ENCODE peak calls at places on chromosomes 4 and X, in four cellular contexts. A, P, D and Z are unnamed samples.

GRCh38 chr4:128757712-128758111 is 51.8 kb upstream of the JADE1 start:
- DNase-seq in A (no peak), P (peak; percentile 75), D (no peak), Z (peak; percentile 3)

GRCh38 chrX:104833401-104833800 is 267.4 kb downstream of the IL1RAPL2 start:
- DNase-seq in A (peak; percentile 87), P (no peak), D (no peak), Z (peak; percentile 2)

GRCh38 chr4:68152411-68152810 is 22.7 kb upstream of the TMPRSS11F start:
- DNase-seq in A (no peak), P (no peak), D (peak; percentile 98), Z (no peak)

GRCh38 chr4:44684648-44685047 is 6.4 kb downstream of the GUF1 start:
- DNase-seq in A (no peak), P (no peak), D (no peak), Z (no peak)

GRCh38 chrX:147911192-147912022 is at the start of gene FMR1:
- DNase-seq in A (peak; percentile 86), P (peak; percentile 97), D (peak; percentile 74), Z (peak; percentile 86)

GRCh38 chr4:104491826-104492771 is 2.6 kb downstream of the CXXC4 start:
- DNase-seq in A (no peak), P (no peak), D (peak; percentile 44), Z (no peak)

GRCh38 chr4:107520368-107520767 is 199.7 kb downstream of the PAPSS1 start:
- DNase-seq in A (no peak), P (no peak), D (no peak), Z (no peak)

GRCh38 chr4:42490015-42490414 is 92.7 kb downstream of the SHISA3 start:
- DNase-seq in A (no peak), P (no peak), D (no peak), Z (no peak)

GRCh38 chr4:96293806-96294205 is 453.9 kb downstream of the PDHA2 start:
- DNase-seq in A (no peak), P (no peak), D (peak; percentile 3), Z (no peak)

GRCh38 chr4:109414938-109415337 is 18.7 kb upstream of the SEC24B start:
- DNase-seq in A (no peak), P (no peak), D (no peak), Z (peak; percentile 28)

GRCh38 chrX:23737413-23737812 is 5.7 kb downstream of the ACOT9 start:
- DNase-seq in A (peak; percentile 47), P (no peak), D (peak; percentile 23), Z (peak; percentile 30)

GRCh38 chr4:101271516-101271915 is 75.8 kb downstream of the PPP3CA start:
- DNase-seq in A (peak; percentile 21), P (no peak), D (no peak), Z (no peak)

GRCh38 chr4:173835863-173836262 is 305.8 kb upstream of the HAND2 start:
- DNase-seq in A (peak; percentile 67), P (peak; percentile 70), D (peak; percentile 11), Z (peak; percentile 16)

GRCh38 chr4:182083681-182084410 is 159.4 kb upstream of the TENM3 start:
- DNase-seq in A (no peak), P (no peak), D (no peak), Z (no peak)

GRCh38 chr4:103046416-103047290 is 27.1 kb upstream of the SLC9B1 start:
- DNase-seq in A (peak; percentile 60), P (no peak), D (peak; percentile 51), Z (peak; percentile 42)

GRCh38 chr4:147821555-147821954 is 89.7 kb downstream of the ARHGAP10 start:
- DNase-seq in A (no peak), P (no peak), D (peak; percentile 56), Z (no peak)

GRCh38 chr4:152501846-152502536 is 33.9 kb downstream of the FBXW7 start:
- DNase-seq in A (peak; percentile 38), P (no peak), D (peak; percentile 27), Z (peak; percentile 16)

GRCh38 chr4:138576684-138577083 is 334.5 kb upstream of the SLC7A11 start:
- DNase-seq in A (peak; percentile 48), P (no peak), D (peak; percentile 60), Z (peak; percentile 32)

GRCh38 chrX:97011540-97011939 is 127.8 kb downstream of the RPA4 start:
- DNase-seq in A (no peak), P (peak; percentile 58), D (no peak), Z (no peak)

GRCh38 chrX:97021680-97022079 is 138.0 kb downstream of the RPA4 start:
- DNase-seq in A (peak; percentile 10), P (no peak), D (peak; percentile 61), Z (no peak)

GRCh38 chrX:97016106-97016505 is 132.4 kb downstream of the RPA4 start:
- DNase-seq in A (peak; percentile 2), P (no peak), D (peak; percentile 0), Z (peak; percentile 12)
- TF ChIP-seq CTCF in A (no peak), P (no peak), D (no peak), Z (peak; percentile 5)

GRCh38 chr4:184097815-184098214 is 119.9 kb downstream of the ENPP6 start:
- DNase-seq in A (no peak), P (no peak), D (no peak), Z (no peak)

GRCh38 chr4:184097240-184097619 is 120.4 kb downstream of the ENPP6 start:
- DNase-seq in A (peak; percentile 35), P (peak; percentile 81), D (no peak), Z (peak; percentile 9)

GRCh38 chr4:184099033-184099432 is 118.6 kb downstream of the ENPP6 start:
- DNase-seq in A (no peak), P (no peak), D (no peak), Z (no peak)

GRCh38 chr4:184094532-184095192 is 123.0 kb downstream of the ENPP6 start:
- DNase-seq in A (no peak), P (no peak), D (no peak), Z (no peak)

DNA sequence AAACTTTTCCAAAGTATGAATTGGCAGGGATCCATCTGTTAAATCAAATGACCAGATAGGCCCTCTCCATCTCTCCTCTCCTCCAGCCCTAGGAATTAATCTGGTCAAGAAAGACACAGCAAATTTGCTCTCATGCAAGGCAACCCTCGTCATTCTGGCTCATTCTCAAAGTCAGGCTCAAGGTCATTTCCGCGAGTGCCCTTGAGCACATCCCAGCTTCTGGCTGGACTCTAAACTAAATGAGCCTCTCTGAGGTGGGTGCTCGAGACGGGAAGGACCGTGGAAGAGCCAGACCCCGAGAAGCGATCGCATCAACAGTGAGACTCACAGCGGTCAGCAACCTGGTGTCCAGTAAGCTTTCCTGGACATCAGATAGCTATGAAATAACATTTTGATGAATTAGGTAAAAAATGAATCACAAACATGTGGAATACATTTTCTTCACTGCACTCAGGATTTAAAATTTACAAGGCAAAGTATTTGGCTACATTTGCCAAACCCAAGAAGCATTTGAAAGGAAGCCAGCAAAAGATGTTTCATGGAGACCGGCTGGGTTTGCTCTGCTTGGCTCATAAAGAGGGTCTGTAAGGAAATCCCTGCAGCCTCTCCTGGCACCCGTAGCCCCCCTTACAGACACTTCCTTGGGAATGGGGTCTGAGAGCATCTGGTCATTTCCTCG is 121.0 kb downstream of the ENPP6 start:
- DNase-seq in A (peak; percentile 75), P (no peak), D (no peak), Z (peak; percentile 65)
- H3K4me3 ChIP-seq in A (peak overlapping the region; percentile 21), P (no peak overlapping the region), D (no peak overlapping the region), Z (peak overlapping the region; percentile 45)

GRCh38 chrX:56802921-56803848 is 74.1 kb downstream of the NBDY start:
- DNase-seq in A (peak; percentile 83), P (peak; percentile 88), D (peak; percentile 35), Z (peak; percentile 45)
- TF ChIP-seq CTCF in A (peak; percentile 68), P (peak; percentile 55), D (peak; percentile 39), Z (peak; percentile 45)

GRCh38 chr4:41202356-41202755 is 12.0 kb downstream of the APBB2 start:
- DNase-seq in A (no peak), P (no peak), D (no peak), Z (no peak)
- H3K4me3 ChIP-seq in A (no peak overlapping the region), P (no peak overlapping the region), D (no peak overlapping the region), Z (no peak overlapping the region)

DNA sequence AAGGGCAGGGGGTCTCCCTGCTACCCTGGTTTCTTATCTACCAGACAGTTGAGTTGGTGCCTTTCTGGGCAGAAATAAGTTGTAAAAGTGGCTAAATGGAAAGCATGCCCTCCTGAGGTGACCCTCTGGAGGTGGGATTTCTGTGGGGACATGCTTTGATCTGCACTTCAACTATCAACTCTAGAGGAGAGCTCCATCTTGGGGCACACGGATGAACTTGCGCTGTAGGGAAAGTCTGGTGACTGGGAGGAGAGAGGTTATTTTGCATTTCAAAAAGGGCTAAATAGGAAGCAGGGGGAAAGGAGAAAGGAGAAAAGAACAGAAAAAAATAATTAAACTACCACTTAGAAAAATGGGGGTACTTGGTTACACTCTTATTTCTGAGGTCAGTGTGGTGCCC is 12.7 kb upstream of the RHOXF2B start:
- DNase-seq in A (no peak), P (no peak), D (no peak), Z (no peak)
- TF ChIP-seq CTCF in A (no peak), P (no peak), D (no peak), Z (no peak)

DNA sequence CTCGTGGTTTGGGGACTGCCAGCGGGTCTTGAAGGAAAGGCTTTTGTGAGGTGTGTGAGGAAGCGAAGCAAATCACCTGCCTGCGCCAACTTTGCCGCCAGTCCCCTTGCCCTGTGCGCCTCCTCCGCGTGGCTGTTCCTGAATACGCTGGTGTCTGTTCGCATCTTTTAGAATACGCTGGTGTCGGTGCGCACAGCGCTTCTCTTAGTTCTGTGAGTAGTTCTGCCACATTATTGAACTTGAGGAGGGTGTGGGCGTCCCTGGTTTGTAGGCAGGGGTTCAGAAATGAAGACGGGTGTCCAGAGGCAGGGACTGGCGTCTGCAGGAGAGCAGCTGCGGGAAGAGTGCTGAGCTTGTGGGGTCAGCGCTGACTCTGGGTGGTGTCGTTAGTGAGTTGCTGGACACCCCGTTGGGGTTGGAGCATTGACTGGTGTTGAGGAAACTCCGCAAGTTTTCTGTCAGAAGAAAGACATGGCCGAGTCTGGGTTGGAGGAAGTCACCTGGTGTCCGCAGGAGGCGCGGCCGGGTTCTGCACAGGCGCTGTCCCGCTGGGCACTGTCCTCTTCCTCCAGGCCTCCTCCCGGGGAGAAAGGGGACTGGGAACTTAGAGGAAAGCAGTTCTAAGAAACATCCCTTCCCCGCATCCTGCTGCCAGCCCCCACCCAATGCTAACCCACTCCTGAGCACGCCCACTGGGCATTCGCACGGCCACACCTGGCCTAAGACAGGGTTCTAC is 952 bp downstream of the ZNF718 start:
- DNase-seq in A (peak; percentile 35), P (no peak), D (peak; percentile 41), Z (no peak)
- H3K4me3 ChIP-seq in A (peak overlapping the region; percentile 71), P (peak overlapping the region; percentile 83), D (peak overlapping the region; percentile 66), Z (peak overlapping the region; percentile 91)

GRCh38 chr4:113294910-113295309 is 245.5 kb downstream of the ANK2 start:
- DNase-seq in A (peak; percentile 23), P (no peak), D (no peak), Z (no peak)
- TF ChIP-seq CTCF in A (peak; percentile 31), P (no peak), D (peak; percentile 2), Z (peak; percentile 24)

DNA sequence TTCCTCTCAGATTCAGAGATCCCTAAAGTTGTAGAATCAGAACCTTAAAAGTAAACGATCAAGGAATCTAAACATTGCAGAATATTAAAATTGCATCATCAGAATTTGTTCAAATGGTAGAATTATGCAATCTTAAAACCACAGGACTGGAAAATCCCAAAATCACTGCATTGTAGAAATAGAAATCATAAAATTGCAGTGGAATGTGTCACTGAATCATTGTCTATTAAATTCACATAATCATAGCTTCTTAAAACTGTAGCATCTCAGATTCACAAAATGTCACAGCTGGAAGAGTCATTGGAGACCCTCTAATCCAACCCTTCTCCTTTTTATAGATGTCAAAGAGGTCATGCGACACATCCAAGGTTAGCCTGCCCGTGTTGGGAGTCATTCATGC is 15.6 kb downstream of the IQSEC2 start:
- DNase-seq in A (peak; percentile 74), P (no peak), D (peak; percentile 63), Z (peak; percentile 77)
- H3K4me3 ChIP-seq in A (no peak overlapping the region), P (no peak overlapping the region), D (no peak overlapping the region), Z (no peak overlapping the region)